ENCODE peak calls at places on chromosomes 7 and 10, in four cellular contexts. Z, O, P and K are unnamed samples.

GRCh38 chr10:90398551-90398950 is 459.3 kb downstream of the HTR7 start:
- DNase-seq in Z (no peak), P (no peak), O (no peak), K (no peak)

GRCh38 chr7:43119371-43120069 is 7.1 kb downstream of the HECW1 start:
- DNase-seq in P (no peak), O (no peak), Z (no peak), K (no peak)

GRCh38 chr10:104029528-104029875 is 56.2 kb downstream of the COL17A1 start:
- DNase-seq in Z (no peak), O (no peak), P (no peak), K (no peak)

GRCh38 chr10:101227765-101228681 is 1.2 kb downstream of the LBX1 start:
- DNase-seq in Z (no peak), O (no peak), P (no peak), K (no peak)

GRCh38 chr10:110430369-110431273 is 67.1 kb upstream of the DUSP5 start:
- DNase-seq in Z (no peak), P (no peak), O (no peak), K (no peak)

GRCh38 chr10:51672039-51672535 is 27.3 kb downstream of the CSTF2T start:
- DNase-seq in O (no peak), P (no peak), Z (no peak), K (no peak)

GRCh38 chr10:24894309-24894708 is 58.1 kb downstream of the PRTFDC1 start:
- DNase-seq in Z (no peak), P (no peak), O (no peak), K (no peak)

GRCh38 chr7:7099584-7100014 is 82.7 kb upstream of the C1GALT1 start:
- DNase-seq in O (peak), P (peak), Z (peak), K (peak)

GRCh38 chr10:99665304-99665703 is 6.0 kb downstream of the ENTPD7 start:
- DNase-seq in O (no peak), Z (no peak), P (no peak), K (no peak)

GRCh38 chr7:31100445-31100844 is 48.3 kb downstream of the ADCYAP1R1 start:
- DNase-seq in O (no peak), P (no peak), Z (no peak), K (no peak)

GRCh38 chr7:73892003-73892975 is 31.3 kb downstream of the TMEM270 start:
- DNase-seq in Z (no peak), O (no peak), P (no peak), K (no peak)

GRCh38 chr10:93790454-93790853 is 32.7 kb downstream of the LGI1 start:
- DNase-seq in O (no peak), Z (no peak), P (peak), K (no peak)

GRCh38 chr7:65812281-65812680 is 60.6 kb upstream of the VKORC1L1 start:
- DNase-seq in O (no peak), P (no peak), Z (no peak), K (no peak)

GRCh38 chr10:34746094-34746493 is 69.0 kb downstream of the PARD3 start:
- DNase-seq in Z (no peak), P (peak), O (peak), K (no peak)

GRCh38 chr10:97543025-97543546 is 29.5 kb upstream of the ANKRD2 start:
- DNase-seq in O (peak), P (peak), Z (peak), K (no peak)

GRCh38 chr7:157432957-157433576 is 96.3 kb downstream of the DNAJB6 start:
- DNase-seq in Z (peak), O (no peak), P (no peak), K (no peak)

GRCh38 chr10:77603529-77603927 is 34.1 kb downstream of the KCNMA1 start:
- DNase-seq in Z (no peak), O (no peak), P (no peak), K (no peak)

GRCh38 chr7:20220824-20221547 is 3.8 kb upstream of the MACC1 start:
- DNase-seq in O (no peak), P (no peak), Z (no peak), K (no peak)

GRCh38 chr10:108392286-108392685 is 1227.8 kb upstream of the SORCS1 start:
- DNase-seq in O (no peak), Z (no peak), P (no peak), K (no peak)

GRCh38 chr7:118720632-118721031 is 496.1 kb downstream of the ANKRD7 start:
- DNase-seq in P (no peak), Z (no peak), O (no peak), K (no peak)

GRCh38 chr7:23211542-23211941 is 29.7 kb downstream of the NUP42 start:
- DNase-seq in O (no peak), P (no peak), Z (no peak), K (no peak)
- TF ChIP-seq FOSL1 in O (no peak), P (no peak), Z (no peak), K (no peak)

GRCh38 chr7:50467817-50468610 is 17.9 kb upstream of the FIGNL1 start:
- DNase-seq in O (peak), P (peak), Z (peak), K (peak)
- TF ChIP-seq MAX in O (peak), P (peak), Z (peak), K (peak)

DNA sequence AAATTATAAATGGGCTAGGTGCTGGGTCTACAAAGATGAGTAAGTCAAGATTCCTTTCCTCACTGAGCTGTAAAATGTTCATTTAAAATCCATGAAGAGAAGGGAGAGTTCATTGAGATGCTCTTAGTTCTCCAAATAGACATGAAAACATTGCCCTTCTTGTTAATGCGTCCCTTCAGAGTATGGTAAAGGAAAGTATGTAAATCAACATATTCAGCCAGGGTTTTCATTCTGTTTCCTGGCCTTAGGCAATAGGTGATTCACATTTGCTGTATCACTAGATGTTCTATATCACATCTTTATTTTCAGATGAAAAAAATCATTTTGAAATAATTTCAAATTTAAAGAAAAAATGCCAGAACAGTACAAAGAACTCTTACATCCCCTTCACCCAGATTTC is 5.4 kb downstream of the ANKIB1 start:
- DNase-seq in Z (no peak), O (no peak), P (no peak), K (no peak)
- TF ChIP-seq FOSL1 in Z (no peak), O (no peak), P (no peak), K (no peak)

GRCh38 chr7:22601812-22602568 is 102.0 kb upstream of the STEAP1B start:
- DNase-seq in O (no peak), Z (no peak), P (no peak), K (no peak)

GRCh38 chr7:22607180-22607579 is 107.2 kb upstream of the STEAP1B start:
- DNase-seq in Z (no peak), P (no peak), O (no peak), K (no peak)

GRCh38 chr7:22601028-22601795 is 101.2 kb upstream of the STEAP1B start:
- DNase-seq in P (no peak), Z (no peak), O (no peak), K (no peak)

GRCh38 chr7:22598318-22598717 is 98.3 kb upstream of the STEAP1B start:
- DNase-seq in O (no peak), P (no peak), Z (no peak), K (no peak)

GRCh38 chr7:22604246-22604645 is 104.3 kb upstream of the STEAP1B start:
- DNase-seq in O (no peak), Z (no peak), P (no peak), K (no peak)
- TF ChIP-seq MAX in O (no peak), Z (no peak), P (no peak), K (no peak)

DNA sequence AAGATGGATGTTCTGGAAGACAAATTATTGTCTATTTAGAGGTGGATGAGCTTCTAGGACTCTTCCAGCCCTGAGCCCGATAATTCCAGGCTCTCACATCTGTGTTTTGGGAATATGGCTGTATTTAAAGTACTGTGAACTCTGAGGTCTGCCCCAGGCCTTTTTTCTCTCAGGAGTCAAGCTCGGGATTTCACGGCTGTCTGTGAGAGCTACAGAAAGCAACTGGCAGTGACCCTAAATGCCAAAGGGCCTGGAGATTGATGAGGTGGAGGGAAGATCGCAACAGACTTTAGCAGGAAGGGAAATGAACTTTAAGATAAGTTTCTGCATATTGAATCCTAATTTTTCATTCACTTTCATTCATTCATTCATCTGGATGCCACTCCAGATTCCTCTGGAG is 51.0 kb upstream of the COL13A1 start:
- DNase-seq in P (no peak), Z (no peak), O (no peak), K (no peak)
- TF ChIP-seq FOSL1 in P (no peak), Z (no peak), O (no peak), K (no peak)